ENCODE peak calls at places on chromosomes 16 and 17, in four cellular contexts. Q, Z, P and I are unnamed samples.

GRCh38 chr16:88602091-88602490 is 31.9 kb downstream of the ZC3H18 start:
- DNase-seq in Q (no peak), Z (no peak), P (no peak), I (no peak)

GRCh38 chr17:78397681-78398101 is 19.2 kb downstream of the PGS1 start:
- DNase-seq in Q (no peak), Z (no peak), P (no peak), I (no peak)

GRCh38 chr16:30144017-30144416 is 21.0 kb upstream of the MAPK3 start:
- DNase-seq in Q (no peak), Z (no peak), P (no peak), I (no peak)

GRCh38 chr17:7836596-7837374 is 2.8 kb downstream of the KDM6B start:
- DNase-seq in Q (peak), Z (no peak), P (peak), I (no peak)

GRCh38 chr17:51391992-51392654 is 131.8 kb downstream of the UTP18 start:
- DNase-seq in Q (no peak), Z (no peak), P (no peak), I (no peak)

GRCh38 chr16:86590501-86591144 is 12.3 kb downstream of the FOXL1 start:
- DNase-seq in Q (no peak), Z (no peak), P (no peak), I (no peak)

GRCh38 chr17:15511142-15511541 is 43.7 kb upstream of the CDRT4 start:
- DNase-seq in Q (no peak), Z (no peak), P (no peak), I (no peak)

GRCh38 chr16:24748242-24748641 is 18.8 kb downstream of the TNRC6A start:
- DNase-seq in Q (no peak), Z (peak), P (no peak), I (no peak)

GRCh38 chr17:78173025-78173715 is 4.8 kb downstream of the SYNGR2 start:
- DNase-seq in Q (peak), Z (no peak), P (no peak), I (peak)

GRCh38 chr16:78607465-78607864 is 508.0 kb downstream of the WWOX start:
- DNase-seq in Q (no peak), Z (no peak), P (no peak), I (no peak)

GRCh38 chr16:84361546-84361945 is 6.8 kb upstream of the ATP2C2 start:
- DNase-seq in Q (no peak), Z (no peak), P (no peak), I (no peak)

GRCh38 chr16:55713103-55713502 is 57.3 kb downstream of the SLC6A2 start:
- DNase-seq in Q (no peak), Z (no peak), P (no peak), I (no peak)

GRCh38 chr16:30535777-30536190 is 1.1 kb upstream of the ZNF747 start:
- DNase-seq in Q (peak), Z (peak), P (peak), I (peak)

GRCh38 chr16:11410382-11411058 is 65.3 kb downstream of the RMI2 start:
- DNase-seq in Q (no peak), Z (no peak), P (no peak), I (no peak)

GRCh38 chr17:31388770-31389672 is 2.5 kb upstream of the RAB11FIP4 start:
- DNase-seq in Q (no peak), Z (no peak), P (peak), I (peak)

GRCh38 chr17:75317671-75318070 is 28.4 kb upstream of the SLC25A19 start:
- DNase-seq in Q (no peak), Z (no peak), P (peak), I (no peak)

GRCh38 chr16:66298571-66299120 is 67.8 kb upstream of the CDH5 start:
- DNase-seq in Q (no peak), Z (no peak), P (no peak), I (no peak)

GRCh38 chr17:71511266-71511995 is 609.4 kb upstream of the SOX9 start:
- DNase-seq in Q (no peak), Z (no peak), P (no peak), I (no peak)

GRCh38 chr17:32590974-32591373 is 104.2 kb downstream of the CDK5R1 start:
- DNase-seq in Q (no peak), Z (no peak), P (no peak), I (no peak)

GRCh38 chr17:38357488-38358123 is 6.0 kb downstream of the SOCS7 start:
- DNase-seq in Q (no peak), Z (no peak), P (no peak), I (no peak)

GRCh38 chr16:22673463-22673862 is 140.5 kb upstream of the HS3ST2 start:
- DNase-seq in Q (no peak), Z (no peak), P (no peak), I (no peak)

GRCh38 chr16:69796285-69797118 is 34.4 kb downstream of the WWP2 start:
- DNase-seq in Q (no peak), Z (no peak), P (peak), I (peak)

GRCh38 chr17:75925912-75926311 is 14.9 kb downstream of the FBF1 start:
- DNase-seq in Q (no peak), Z (no peak), P (no peak), I (no peak)

GRCh38 chr17:29007456-29008455 is 1.9 kb upstream of the SEZ6 start:
- DNase-seq in Q (no peak), Z (no peak), P (no peak), I (no peak)

GRCh38 chr16:83574388-83574787 is 233.4 kb upstream of the HSBP1 start:
- DNase-seq in Q (no peak), Z (no peak), P (no peak), I (no peak)

GRCh38 chr17:12256380-12256995 is 235.8 kb downstream of the MAP2K4 start:
- DNase-seq in Q (peak), Z (no peak), P (peak), I (peak)

GRCh38 chr16:28872952-28873351 is 5.3 kb upstream of the ATP2A1 start:
- DNase-seq in Q (no peak), Z (no peak), P (no peak), I (no peak)

GRCh38 chr17:68868708-68869107 is 86.5 kb downstream of the ABCA8 start:
- DNase-seq in Q (no peak), Z (no peak), P (no peak), I (no peak)

GRCh38 chr16:74183601-74184365 is 112.8 kb upstream of the PSMD7 start:
- DNase-seq in Q (no peak), Z (no peak), P (no peak), I (no peak)

GRCh38 chr16:57305159-57305811 is 20.8 kb upstream of the PLLP start:
- DNase-seq in Q (no peak), Z (no peak), P (no peak), I (no peak)

GRCh38 chr17:7294614-7295153 is at the start of gene YBX2:
- DNase-seq in Q (no peak), Z (no peak), P (peak), I (peak)

GRCh38 chr17:79739148-79740062 is 8.7 kb downstream of the ENPP7 start:
- DNase-seq in Q (no peak), Z (no peak), P (peak), I (no peak)

GRCh38 chr17:35947156-35947585 is 3.7 kb upstream of the LYZL6 start:
- DNase-seq in Q (no peak), Z (peak), P (peak), I (no peak)

GRCh38 chr16:66036775-66037715 is 329.4 kb upstream of the CDH5 start:
- DNase-seq in Q (no peak), Z (no peak), P (no peak), I (no peak)

GRCh38 chr17:2023692-2024571 is 1.2 kb downstream of the RTN4RL1 start:
- DNase-seq in Q (no peak), Z (peak), P (peak), I (no peak)

GRCh38 chr16:13463619-13464018 is 456.3 kb upstream of the ERCC4 start:
- DNase-seq in Q (no peak), Z (no peak), P (no peak), I (no peak)

GRCh38 chr16:56793504-56793903 is 63.6 kb downstream of the NUP93 start:
- DNase-seq in Q (no peak), Z (no peak), P (no peak), I (no peak)

GRCh38 chr17:48835971-48836370 is 5.1 kb downstream of the CALCOCO2 start:
- DNase-seq in Q (no peak), Z (no peak), P (no peak), I (no peak)

GRCh38 chr17:48832491-48832890 is 1.7 kb downstream of the CALCOCO2 start:
- DNase-seq in Q (no peak), Z (no peak), P (no peak), I (no peak)

GRCh38 chr17:48834973-48835372 is 4.1 kb downstream of the CALCOCO2 start:
- DNase-seq in Q (no peak), Z (no peak), P (no peak), I (no peak)

GRCh38 chr17:48831549-48831883 is 681 bp downstream of the CALCOCO2 start:
- DNase-seq in Q (no peak), Z (no peak), P (no peak), I (no peak)

GRCh38 chr17:48830840-48831548 is at the start of gene CALCOCO2:
- DNase-seq in Q (peak), Z (peak), P (peak), I (peak)
- TF ChIP-seq SPI1 in Q (no peak), Z (no peak), P (no peak), I (no peak)

DNA sequence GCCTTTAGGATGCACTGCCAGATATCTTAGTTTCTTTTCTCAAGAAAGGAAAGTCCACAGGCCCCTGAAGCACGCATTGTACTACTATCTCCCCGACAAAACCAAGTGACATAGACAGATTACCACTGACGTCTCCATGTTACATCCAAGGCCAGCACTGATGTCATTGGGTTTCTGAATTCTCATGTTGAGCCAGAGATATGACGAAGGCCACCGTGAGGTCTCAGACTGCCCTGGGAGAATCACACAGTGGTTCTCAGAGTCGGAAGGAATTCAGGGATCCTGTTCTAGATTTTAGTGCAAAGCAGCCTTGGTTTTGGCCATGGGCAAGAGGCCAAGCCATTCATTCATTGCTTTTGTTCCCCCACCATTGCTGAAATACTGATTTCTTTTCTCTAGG is 222.1 kb downstream of the MSI2 start:
- DNase-seq in Q (no peak), Z (no peak), P (no peak), I (no peak)
- TF ChIP-seq SPI1 in Q (no peak), Z (no peak), P (no peak), I (no peak)

GRCh38 chr16:48913384-48913783 is 303.4 kb upstream of the N4BP1 start:
- DNase-seq in Q (no peak), Z (no peak), P (no peak), I (no peak)

GRCh38 chr16:48912360-48912759 is 302.4 kb upstream of the N4BP1 start:
- DNase-seq in Q (peak), Z (no peak), P (no peak), I (no peak)

GRCh38 chr16:48914070-48914469 is 304.1 kb upstream of the N4BP1 start:
- DNase-seq in Q (no peak), Z (no peak), P (no peak), I (no peak)

GRCh38 chr16:48910214-48910613 is 300.2 kb upstream of the N4BP1 start:
- DNase-seq in Q (no peak), Z (no peak), P (no peak), I (no peak)

GRCh38 chr16:48911700-48912099 is 301.7 kb upstream of the N4BP1 start:
- DNase-seq in Q (no peak), Z (no peak), P (peak), I (no peak)
- TF ChIP-seq SPI1 in Q (peak), Z (no peak), P (no peak), I (peak)

DNA sequence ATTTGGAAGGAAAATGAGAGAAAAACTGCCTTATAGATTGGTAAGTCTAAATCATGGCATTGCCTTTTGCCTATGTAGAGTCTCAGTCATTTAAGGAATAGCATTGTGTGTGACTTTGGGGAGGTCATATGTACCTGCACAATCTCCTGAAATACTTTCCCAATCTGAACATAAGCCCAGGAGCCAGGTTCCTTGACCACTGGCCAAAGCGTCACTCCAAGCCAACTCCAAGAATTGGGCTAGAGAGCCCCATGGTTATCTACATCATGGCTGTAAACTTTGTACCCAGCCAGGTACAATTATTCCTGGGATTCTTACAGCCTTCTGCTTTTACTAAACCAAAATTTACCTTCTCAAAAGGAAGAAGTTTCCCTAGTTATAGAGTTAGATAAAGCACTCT is 40.8 kb upstream of the MED13 start:
- DNase-seq in Q (no peak), Z (no peak), P (no peak), I (no peak)
- TF ChIP-seq SPI1 in Q (no peak), Z (no peak), P (no peak), I (no peak)

GRCh38 chr16:26526633-26527032 is 540.1 kb upstream of the C16orf82 start:
- DNase-seq in Q (no peak), Z (no peak), P (no peak), I (no peak)
- TF ChIP-seq SPI1 in Q (no peak), Z (no peak), P (no peak), I (no peak)

DNA sequence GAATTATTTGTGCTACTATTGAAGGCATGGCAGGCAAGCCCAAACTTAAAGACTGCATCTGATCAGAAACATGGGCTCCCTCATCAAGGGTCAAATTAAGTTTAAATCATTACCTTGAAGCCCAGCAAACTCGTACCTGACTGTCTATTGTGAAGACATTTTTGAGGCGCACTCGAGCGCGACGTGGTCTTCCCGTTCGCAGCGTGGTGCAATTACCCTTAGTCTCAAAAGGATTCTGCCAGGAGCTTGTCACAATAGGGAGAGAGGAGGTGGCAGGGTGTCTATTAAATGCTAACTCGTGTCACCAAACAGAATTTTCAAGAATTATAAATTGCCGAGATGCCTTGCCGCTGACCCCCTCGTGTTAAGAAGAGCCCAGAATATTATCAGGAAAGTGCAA is 110.5 kb downstream of the ZNF423 start:
- DNase-seq in Q (no peak), Z (no peak), P (no peak), I (no peak)
- TF ChIP-seq SPI1 in Q (no peak), Z (no peak), P (no peak), I (no peak)

DNA sequence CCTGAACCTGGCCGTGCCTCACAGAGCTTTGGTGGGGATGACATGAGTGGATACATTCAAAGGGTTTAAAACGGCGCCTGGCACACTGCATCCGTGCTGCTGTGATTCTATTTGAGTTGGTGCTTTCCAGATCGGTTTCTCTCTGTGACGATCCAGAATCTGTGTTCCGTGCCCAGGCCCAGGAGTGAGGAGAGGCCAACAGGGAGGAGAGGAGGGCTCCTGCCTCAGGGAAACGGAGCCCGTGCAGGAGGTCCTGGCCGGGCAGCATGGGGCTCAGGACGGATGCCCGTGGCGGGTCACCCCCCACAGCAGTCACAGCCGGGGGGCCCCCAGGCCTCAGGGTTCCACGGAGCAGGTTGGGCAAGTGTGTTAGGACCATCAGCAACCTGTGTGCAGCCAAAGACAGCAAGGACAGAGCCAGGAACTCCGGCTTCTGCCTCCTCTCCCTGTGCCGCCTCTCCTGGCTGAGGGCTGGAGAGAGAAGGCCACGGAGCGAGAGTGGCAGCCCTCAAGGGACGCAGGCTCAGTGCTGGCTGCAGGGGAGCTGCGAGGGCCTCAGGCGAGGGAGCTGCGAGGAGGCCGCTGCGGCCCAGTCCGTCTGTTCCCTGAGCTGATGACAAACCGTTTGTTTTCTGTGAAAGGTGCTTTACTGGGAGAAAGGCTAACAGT is 99.3 kb downstream of the METRNL start:
- DNase-seq in Q (no peak), Z (no peak), P (no peak), I (no peak)
- TF ChIP-seq SPI1 in Q (no peak), Z (no peak), P (no peak), I (no peak)

DNA sequence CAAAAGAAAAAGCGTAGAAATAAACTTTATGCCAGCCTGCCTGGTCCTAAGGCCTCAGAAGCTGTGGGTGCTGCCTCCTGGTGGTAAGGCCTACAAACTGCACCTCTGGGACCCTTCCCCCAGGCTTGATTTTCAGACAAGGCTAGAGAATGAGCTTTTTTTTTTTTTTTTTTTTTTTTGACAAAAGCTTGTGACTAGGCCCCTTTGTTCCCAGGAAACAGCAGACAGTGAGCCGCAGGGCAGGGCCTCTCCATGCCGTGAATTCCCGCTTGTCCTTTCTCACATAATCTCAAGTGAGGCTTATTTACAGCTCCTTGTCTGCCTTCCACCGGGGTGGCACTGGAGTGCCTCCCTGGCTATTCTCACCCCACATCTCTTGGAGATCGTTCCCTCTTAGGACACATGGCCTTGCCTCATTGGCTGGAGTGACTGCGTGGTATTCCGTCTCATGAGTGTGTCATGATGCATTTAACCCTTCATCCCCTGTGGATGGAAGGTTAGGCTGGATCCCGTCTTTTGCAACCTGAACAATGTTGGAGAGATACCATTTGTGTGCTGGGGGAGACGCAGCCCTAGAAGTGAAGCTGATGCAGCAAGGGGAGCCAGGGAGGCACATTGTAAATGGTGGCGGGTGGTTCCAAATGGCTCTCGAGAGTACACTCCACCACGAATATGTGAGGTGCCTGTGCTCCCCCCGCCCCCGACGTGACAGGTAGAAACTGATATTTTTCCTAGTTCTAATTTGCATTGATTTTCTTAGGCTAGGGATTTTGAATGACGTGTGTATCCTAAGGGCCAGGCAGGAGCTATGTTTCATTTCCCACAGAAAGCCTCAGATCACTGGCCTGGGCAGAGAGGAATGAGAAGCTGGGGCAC is 49.6 kb downstream of the USP22 start:
- DNase-seq in Q (peak), Z (peak), P (peak), I (peak)
- TF ChIP-seq SPI1 in Q (no peak), Z (no peak), P (no peak), I (no peak)

DNA sequence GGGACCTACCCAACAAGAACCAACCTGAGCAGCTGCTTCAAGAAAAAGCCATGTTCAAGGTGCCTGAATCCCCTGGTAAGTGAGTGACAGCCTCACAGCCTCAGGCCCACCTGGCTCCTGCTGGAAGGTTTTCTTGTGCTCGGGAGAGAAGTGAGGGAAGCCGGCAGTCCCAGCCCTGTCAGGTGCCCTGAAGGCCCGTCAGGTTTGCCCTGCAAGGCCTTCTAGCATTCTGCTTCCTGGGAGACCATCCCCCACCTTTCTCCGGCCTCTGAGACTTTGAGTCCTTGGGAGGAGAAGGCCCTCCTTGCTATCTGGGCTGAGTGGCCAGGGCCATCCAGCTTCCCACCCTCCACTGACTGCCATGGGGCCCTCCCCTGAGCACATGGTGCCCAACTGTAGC is 166.7 kb upstream of the ZNF267 start:
- DNase-seq in Q (no peak), Z (no peak), P (no peak), I (no peak)
- TF ChIP-seq SPI1 in Q (no peak), Z (no peak), P (no peak), I (no peak)